ENCODE peak calls at places on chromosome X, in seven cellular contexts. Y is RWPE1, D is testis, G is BE2C, R is choroid plexus epithelial cell, I is HFF-Myc, O is tibial artery. F is an unnamed sample.

GRCh38 chrX:43556207-43556606 is 99.9 kb upstream of the MAOA start:
- DNase-seq in Y (no peak), D (no peak), G (no peak), R (no peak), I (no peak), O (no peak), F (no peak)

GRCh38 chrX:29662759-29663503 is 552.4 kb upstream of the MAGEB2 start:
- DNase-seq in Y (peak; percentile 76), D (no peak), G (no peak), R (peak; percentile 92), I (peak; percentile 75), O (no peak), F (no peak)

GRCh38 chrX:63713510-63713909 is 71.5 kb downstream of the ARHGEF9 start:
- DNase-seq in Y (no peak), D (peak; percentile 10), G (no peak), R (peak; percentile 24), I (no peak), O (no peak), F (no peak)

GRCh38 chrX:75154871-75155270 is 1.2 kb downstream of the ABCB7 start:
- DNase-seq in Y (no peak), D (no peak), G (no peak), R (no peak), I (no peak), O (no peak), F (no peak)

GRCh38 chrX:109714340-109714958 is 18.6 kb downstream of the ACSL4 start:
- DNase-seq in Y (peak; percentile 18), D (no peak), G (no peak), R (peak; percentile 82), I (no peak), O (no peak), F (no peak)

GRCh38 chrX:7514871-7515599 is 327.9 kb upstream of the VCX start:
- DNase-seq in Y (no peak), D (no peak), G (no peak), R (no peak), I (no peak), O (peak; percentile 21), F (no peak)

GRCh38 chrX:111041018-111041462 is 55.0 kb upstream of the PAK3 start:
- DNase-seq in Y (peak; percentile 45), D (no peak), G (no peak), R (peak; percentile 44), I (peak; percentile 27), O (no peak), F (no peak)

GRCh38 chrX:150688911-150689451 is 4.2 kb upstream of the MTMR1 start:
- DNase-seq in Y (peak; percentile 70), D (no peak), G (no peak), R (peak; percentile 96), I (peak; percentile 81), O (no peak), F (no peak)

GRCh38 chrX:42943051-42943450 is 165.1 kb upstream of the PPP1R2C start:
- DNase-seq in Y (no peak), D (no peak), G (no peak), R (no peak), I (no peak), O (no peak), F (no peak)

GRCh38 chrX:140507982-140508305 is 3.1 kb upstream of the SOX3 start:
- DNase-seq in Y (no peak), D (no peak), G (no peak), R (no peak), I (no peak), O (no peak), F (peak; percentile 67)

GRCh38 chrX:30830544-30830943 is 58.5 kb downstream of the TAB3 start:
- DNase-seq in Y (no peak), D (no peak), G (no peak), R (no peak), I (no peak), O (no peak), F (no peak)

GRCh38 chrX:134761788-134762187 is 103.5 kb upstream of the PLAC1 start:
- DNase-seq in Y (no peak), D (no peak), G (no peak), R (peak; percentile 50), I (no peak), O (no peak), F (no peak)

GRCh38 chrX:67720344-67720743 is 176.5 kb downstream of the AR start:
- DNase-seq in Y (no peak), D (peak; percentile 15), G (no peak), R (peak; percentile 36), I (no peak), O (no peak), F (no peak)

GRCh38 chrX:69372435-69372834 is 131.7 kb upstream of the NALF2 start:
- DNase-seq in Y (no peak), D (no peak), G (no peak), R (no peak), I (no peak), O (no peak), F (no peak)

GRCh38 chrX:25020391-25021131 is 4.8 kb upstream of the ARX start:
- DNase-seq in Y (no peak), D (no peak), G (peak; percentile 56), R (no peak), I (no peak), O (no peak), F (peak; percentile 71)

GRCh38 chrX:153334654-153335295 is 822 bp downstream of the ZNF275 start:
- DNase-seq in Y (no peak), D (no peak), G (no peak), R (no peak), I (no peak), O (no peak), F (no peak)

GRCh38 chrX:67544281-67544680 is 460 bp downstream of the AR start:
- DNase-seq in Y (no peak), D (peak; percentile 61), G (no peak), R (no peak), I (no peak), O (peak; percentile 22), F (no peak)

GRCh38 chrX:129772796-129773431 is 6.8 kb upstream of the SASH3 start:
- DNase-seq in Y (no peak), D (peak; percentile 18), G (no peak), R (no peak), I (no peak), O (peak; percentile 53), F (no peak)

GRCh38 chrX:72071213-72071612 is 60.5 kb downstream of the RTL5 start:
- DNase-seq in Y (no peak), D (no peak), G (no peak), R (no peak), I (no peak), O (no peak), F (no peak)

GRCh38 chrX:69109706-69110635 is 55.3 kb downstream of the PJA1 start:
- DNase-seq in Y (peak; percentile 70), D (no peak), G (peak; percentile 28), R (peak; percentile 45), I (peak; percentile 32), O (no peak), F (no peak)

GRCh38 chrX:254630-255215 is 26.5 kb upstream of the PLCXD1 start:
- DNase-seq in Y (no peak), D (no peak), G (no peak), R (no peak), I (no peak), O (no peak), F (no peak)

GRCh38 chrX:49816435-49816834 is 12.7 kb upstream of the PAGE4 start:
- DNase-seq in Y (no peak), D (no peak), G (no peak), R (no peak), I (no peak), O (no peak), F (no peak)

GRCh38 chrX:56564921-56565861 is 1.8 kb downstream of the UBQLN2 start:
- DNase-seq in Y (no peak), D (peak; percentile 13), G (no peak), R (peak; percentile 12), I (no peak), O (no peak), F (no peak)

GRCh38 chrX:69067841-69068240 is 97.4 kb downstream of the PJA1 start:
- DNase-seq in Y (no peak), D (no peak), G (no peak), R (no peak), I (no peak), O (no peak), F (no peak)

GRCh38 chrX:135707880-135708279 is 5.6 kb upstream of the CT45A1 start:
- DNase-seq in Y (no peak), D (peak; percentile 50), G (peak; percentile 69), R (no peak), I (no peak), O (no peak), F (no peak)

GRCh38 chrX:150569155-150569477 is 695 bp downstream of the MTM1 start:
- DNase-seq in Y (no peak), D (no peak), G (no peak), R (peak; percentile 57), I (no peak), O (no peak), F (no peak)

DNA sequence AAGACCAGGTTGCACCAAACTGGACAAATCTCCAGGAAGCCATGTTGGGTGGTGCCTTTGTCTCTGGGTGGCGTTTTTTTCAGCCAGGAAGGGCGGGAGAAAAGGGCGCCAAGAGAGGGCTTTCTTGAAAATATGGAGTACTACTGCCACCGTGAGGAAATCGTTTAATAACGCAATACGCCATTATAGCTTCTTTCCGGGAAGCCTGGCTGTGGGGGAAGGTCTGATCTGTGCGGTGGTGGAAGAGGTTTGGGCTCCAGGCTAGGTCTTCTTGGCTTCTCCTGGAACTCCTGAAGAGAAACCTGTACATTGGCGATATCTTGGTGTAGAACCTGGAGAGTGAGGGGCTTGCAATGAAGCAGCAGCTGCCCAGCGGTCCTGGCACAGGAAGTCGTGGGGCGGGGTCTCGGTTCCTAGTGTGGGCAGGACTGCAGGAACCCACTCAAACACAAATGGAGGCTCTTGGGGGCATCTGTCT is 202.7 kb downstream of the OR13H1 start:
- DNase-seq in Y (no peak), D (peak; percentile 17), G (peak; percentile 77), R (no peak), I (no peak), O (no peak), F (no peak)
- TF ChIP-seq CTCF in Y (no peak), D (no peak), G (peak; percentile 51), R (no peak), I (no peak), O (no peak), F (no peak)

GRCh38 chrX:17680732-17681413 is 56.4 kb upstream of the SCML1 start:
- DNase-seq in Y (no peak), D (no peak), G (no peak), R (no peak), I (no peak), O (no peak), F (no peak)
- TF ChIP-seq CTCF in Y (no peak), D (no peak), G (no peak), R (no peak), I (no peak), O (no peak), F (no peak)

GRCh38 chrX:119784747-119785446 is 6.5 kb downstream of the RPL39 start:
- DNase-seq in Y (no peak), D (peak; percentile 33), G (peak; percentile 57), R (peak; percentile 52), I (no peak), O (no peak), F (no peak)
- TF ChIP-seq CTCF in Y (no peak), D (peak; percentile 4), G (peak; percentile 71), R (peak; percentile 70), I (peak; percentile 45), O (no peak), F (peak; percentile 45)

DNA sequence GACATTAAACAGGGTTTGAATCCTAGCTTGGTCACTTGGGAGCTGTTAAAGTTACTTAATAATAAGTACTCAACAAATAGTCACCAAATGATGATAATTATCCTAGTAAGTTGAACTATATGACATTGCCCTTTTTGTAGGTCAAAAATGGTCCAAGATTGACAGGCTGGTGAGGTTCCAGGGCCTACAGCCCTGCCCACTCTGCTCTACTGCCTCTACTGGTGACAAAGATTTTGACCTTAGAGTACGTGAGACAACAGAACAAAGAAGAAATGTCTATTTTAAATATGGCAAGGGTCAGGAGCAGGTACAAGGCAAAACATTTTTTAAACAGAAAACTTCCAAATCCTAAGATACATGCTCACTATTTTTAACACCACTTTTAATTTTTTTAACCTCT is 572 bp upstream of the SMPX start:
- DNase-seq in Y (no peak), D (no peak), G (no peak), R (no peak), I (no peak), O (no peak), F (no peak)
- TF ChIP-seq CTCF in Y (no peak), D (no peak), G (no peak), R (no peak), I (no peak), O (no peak), F (no peak)